ENCODE peak calls at places on chromosomes 3 and 15, in four cellular contexts. G is uterus, W is A549, A is neural progenitor cell. Z is an unnamed sample.
A peak's percentile ranks its signal among the peaks of the same experiment; 100 is the strongest.

GRCh38 chr15:78195735-78196201 is 38.6 kb downstream of the ACSBG1 start:
- DNase-seq in G (no peak), W (peak; percentile 57), A (peak; percentile 47), Z (peak; percentile 2)

GRCh38 chr3:154059798-154060197 is 61.4 kb upstream of the ARHGEF26 start:
- DNase-seq in G (no peak), W (no peak), A (no peak), Z (no peak)

GRCh38 chr3:154334973-154335420 is 10.7 kb upstream of the DHX36 start:
- DNase-seq in G (no peak), W (peak; percentile 53), A (peak; percentile 41), Z (no peak)

GRCh38 chr3:101890716-101891115 is 41.4 kb downstream of the NFKBIZ start:
- DNase-seq in G (no peak), W (no peak), A (no peak), Z (no peak)

GRCh38 chr3:52308308-52308707 is 7.8 kb upstream of the DNAH1 start:
- DNase-seq in G (no peak), W (no peak), A (no peak), Z (no peak)

GRCh38 chr15:59377940-59378339 is 5.3 kb upstream of the MYO1E start:
- DNase-seq in G (no peak), W (no peak), A (no peak), Z (no peak)

GRCh38 chr3:123449092-123449985 is 449 bp upstream of the ADCY5 start:
- DNase-seq in G (peak; percentile 33), W (peak; percentile 23), A (peak; percentile 73), Z (peak; percentile 32)

GRCh38 chr3:171462224-171462623 is 2.0 kb upstream of the TNIK start:
- DNase-seq in G (no peak), W (no peak), A (no peak), Z (no peak)

GRCh38 chr3:168812234-168812633 is 716.5 kb upstream of the GOLIM4 start:
- DNase-seq in G (no peak), W (no peak), A (peak; percentile 93), Z (no peak)

GRCh38 chr3:8663177-8664061 is 18.8 kb upstream of the SSUH2 start:
- DNase-seq in G (no peak), W (peak; percentile 79), A (peak; percentile 90), Z (no peak)

GRCh38 chr3:41169038-41169437 is 30.3 kb upstream of the CTNNB1 start:
- DNase-seq in G (no peak), W (no peak), A (no peak), Z (no peak)

GRCh38 chr15:47296911-47297310 is 420.4 kb upstream of the SEMA6D start:
- DNase-seq in G (no peak), W (no peak), A (no peak), Z (no peak)

GRCh38 chr3:49462222-49462621 is 7.8 kb upstream of the DAG1 start:
- DNase-seq in G (no peak), W (peak; percentile 61), A (no peak), Z (no peak)

DNA sequence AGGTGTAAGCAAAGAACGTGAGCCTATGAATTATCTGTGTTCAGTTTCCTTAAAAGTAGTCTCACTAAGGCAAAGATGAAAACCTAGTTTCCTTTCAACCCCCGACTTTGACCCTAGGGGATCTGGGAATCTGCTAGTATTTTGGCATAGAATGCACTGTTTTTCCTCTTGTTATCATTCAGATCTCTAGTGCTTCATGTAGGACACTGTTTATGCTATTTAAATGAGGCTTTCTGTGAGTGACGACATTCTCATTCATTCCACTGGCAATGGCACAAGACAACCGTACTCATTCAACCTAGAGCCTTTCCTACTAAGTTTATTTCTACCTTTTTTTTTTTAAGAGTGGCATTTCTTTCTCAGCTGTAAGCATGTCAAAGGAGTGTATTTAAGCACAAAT is 67.0 kb downstream of the CHAC1 start:
- DNase-seq in G (no peak), W (no peak), A (no peak), Z (no peak)
- H3K27ac ChIP-seq in G (no peak overlapping the region), W (no peak overlapping the region), A (no peak overlapping the region), Z (peak overlapping the region; percentile 10)

DNA sequence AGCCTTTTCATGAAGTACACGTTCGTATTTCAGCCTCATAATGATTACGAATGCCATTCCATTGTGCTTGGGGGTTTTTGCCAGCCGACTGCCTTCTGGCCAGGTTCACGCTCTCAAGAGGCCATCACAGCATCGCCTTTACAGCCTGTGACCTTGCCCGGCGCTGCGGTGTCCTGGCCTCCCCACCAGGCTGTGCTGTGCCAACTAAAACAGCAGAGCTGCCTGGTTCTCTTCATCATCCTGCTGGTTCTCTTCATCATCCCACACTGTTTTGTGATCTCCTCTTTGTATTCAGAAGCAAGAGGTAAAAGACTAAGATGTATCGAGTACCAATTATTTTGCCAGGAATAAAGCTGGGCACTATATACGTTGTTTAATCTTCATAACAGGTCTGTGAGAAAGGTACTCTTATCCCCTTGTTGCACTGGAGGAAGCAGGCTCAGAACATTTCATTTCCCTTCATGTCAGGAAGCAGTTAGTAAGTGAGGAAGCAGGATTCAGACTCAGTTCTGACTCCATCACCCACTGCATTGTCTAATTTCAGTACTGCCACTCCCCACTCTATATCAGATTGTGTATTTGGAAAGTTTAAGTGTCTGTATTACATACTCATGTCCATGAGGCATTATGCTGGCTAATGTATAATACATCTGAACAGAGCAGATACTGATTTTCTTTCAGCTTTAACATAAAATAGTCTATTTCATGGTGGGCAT is 92.7 kb downstream of the LRRC28 start:
- DNase-seq in G (peak; percentile 26), W (peak; percentile 35), A (peak; percentile 54), Z (peak; percentile 37)
- TF ChIP-seq CTCF in G (peak; percentile 51), W (peak; percentile 25), A (peak; percentile 60), Z (peak; percentile 60)

GRCh38 chr15:63890617-63891016 is 56.9 kb upstream of the HERC1 start:
- DNase-seq in G (no peak), W (no peak), A (no peak), Z (no peak)
- H3K4me1 ChIP-seq in G (no peaks in the 10 kb centered on the region), W (no peaks in the 10 kb centered on the region), A (peaks cover 6% of the 10 kb centered on the region), Z (peaks cover 9% of the 10 kb centered on the region)

DNA sequence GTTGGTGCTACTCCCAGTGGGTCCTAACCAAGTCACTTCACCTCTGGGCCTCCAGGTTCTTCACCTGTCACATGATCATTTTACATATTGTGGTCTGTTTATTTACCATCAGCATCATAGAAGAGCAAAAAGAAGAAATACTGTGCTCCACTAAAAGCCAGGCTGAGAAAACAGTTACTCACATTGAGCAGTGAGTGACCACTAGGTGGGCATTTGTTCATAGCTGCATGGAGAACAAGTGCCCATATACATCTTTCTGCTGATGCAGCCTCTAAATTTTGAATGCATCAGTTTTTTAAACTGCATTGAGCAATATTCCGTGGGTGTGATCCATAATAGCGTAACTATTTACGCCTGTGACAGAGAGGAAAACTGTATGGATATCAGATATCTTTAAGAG is 76.2 kb downstream of the DCUN1D1 start:
- DNase-seq in G (no peak), W (no peak), A (no peak), Z (no peak)
- H3K27ac ChIP-seq in G (no peak overlapping the region), W (no peak overlapping the region), A (peak overlapping the region; percentile 27), Z (no peak overlapping the region)

GRCh38 chr3:190339130-190339529 is 16.9 kb upstream of the CLDN1 start:
- DNase-seq in G (no peak), W (no peak), A (no peak), Z (no peak)
- TF ChIP-seq CTCF in G (no peak), W (peak; percentile 5), A (peak; percentile 11), Z (no peak)